ENCODE peak calls at places on chromosomes 13 and 19, in six cellular contexts. One of them, this sample, is unnamed.
A peak's percentile ranks its signal among the peaks of the same experiment; 100 is the strongest.

GRCh38 chr19:1004803-1005664 is 4.8 kb downstream of the GRIN3B start:
- DNase-seq in WTC11: no peak
- DNase-seq in activated naive CD4-positive, alpha-beta T cell: no peak
- DNase-seq in IMR-90: no peak
- DNase-seq in A549: no peak
- DNase-seq in NCI-H524: no peak
- DNase-seq in this sample: no peak

GRCh38 chr19:14419038-14419813 is at the start of gene DDX39A:
- DNase-seq in WTC11: peak; percentile 97
- DNase-seq in IMR-90: peak; percentile 99
- DNase-seq in NCI-H524: peak; percentile 99
- DNase-seq in activated naive CD4-positive, alpha-beta T cell: peak; percentile 89
- DNase-seq in A549: peak; percentile 99
- DNase-seq in this sample: peak; percentile 98

GRCh38 chr19:38233740-38234251 is 9.8 kb upstream of the DPF1 start:
- DNase-seq in activated naive CD4-positive, alpha-beta T cell: peak; percentile 62
- DNase-seq in WTC11: peak; percentile 95
- DNase-seq in NCI-H524: peak; percentile 9
- DNase-seq in IMR-90: peak; percentile 59
- DNase-seq in A549: peak; percentile 90
- DNase-seq in this sample: peak; percentile 73

GRCh38 chr19:48367855-48368254 is 3.7 kb downstream of the SYNGR4 start:
- DNase-seq in IMR-90: no peak
- DNase-seq in A549: no peak
- DNase-seq in activated naive CD4-positive, alpha-beta T cell: no peak
- DNase-seq in WTC11: no peak
- DNase-seq in NCI-H524: no peak
- DNase-seq in this sample: no peak

GRCh38 chr13:113637262-113638160 is 20.5 kb downstream of the ATP4B start:
- DNase-seq in IMR-90: no peak
- DNase-seq in WTC11: peak; percentile 9
- DNase-seq in A549: no peak
- DNase-seq in NCI-H524: no peak
- DNase-seq in activated naive CD4-positive, alpha-beta T cell: no peak
- DNase-seq in this sample: no peak

GRCh38 chr19:37982655-37983054 is 75.6 kb downstream of the SIPA1L3 start:
- DNase-seq in WTC11: no peak
- DNase-seq in activated naive CD4-positive, alpha-beta T cell: no peak
- DNase-seq in IMR-90: no peak
- DNase-seq in NCI-H524: no peak
- DNase-seq in A549: no peak
- DNase-seq in this sample: no peak

GRCh38 chr13:100433475-100433874 is 155.1 kb downstream of the GGACT start:
- DNase-seq in activated naive CD4-positive, alpha-beta T cell: no peak
- DNase-seq in NCI-H524: no peak
- DNase-seq in WTC11: no peak
- DNase-seq in IMR-90: no peak
- DNase-seq in A549: no peak
- DNase-seq in this sample: no peak

GRCh38 chr19:17264641-17264979 is at the start of gene USHBP1:
- DNase-seq in NCI-H524: no peak
- DNase-seq in A549: no peak
- DNase-seq in IMR-90: no peak
- DNase-seq in activated naive CD4-positive, alpha-beta T cell: no peak
- DNase-seq in WTC11: peak; percentile 71
- DNase-seq in this sample: no peak

GRCh38 chr13:112877976-112878955 is 90.7 kb upstream of the MCF2L start:
- DNase-seq in NCI-H524: no peak
- DNase-seq in activated naive CD4-positive, alpha-beta T cell: no peak
- DNase-seq in A549: no peak
- DNase-seq in IMR-90: no peak
- DNase-seq in WTC11: no peak
- DNase-seq in this sample: no peak

GRCh38 chr19:35226748-35227147 is 1.8 kb downstream of the FAM187B start:
- DNase-seq in NCI-H524: no peak
- DNase-seq in A549: no peak
- DNase-seq in WTC11: no peak
- DNase-seq in activated naive CD4-positive, alpha-beta T cell: no peak
- DNase-seq in IMR-90: no peak
- DNase-seq in this sample: no peak

GRCh38 chr19:16521715-16522289 is 20.4 kb downstream of the CHERP start:
- DNase-seq in activated naive CD4-positive, alpha-beta T cell: no peak
- DNase-seq in WTC11: no peak
- DNase-seq in IMR-90: no peak
- DNase-seq in A549: no peak
- DNase-seq in NCI-H524: no peak
- DNase-seq in this sample: no peak

GRCh38 chr19:53394522-53394973 is 401 bp upstream of the ZNF765 start:
- DNase-seq in A549: no peak
- DNase-seq in NCI-H524: no peak
- DNase-seq in WTC11: peak; percentile 66
- DNase-seq in activated naive CD4-positive, alpha-beta T cell: no peak
- DNase-seq in IMR-90: peak; percentile 61
- DNase-seq in this sample: no peak

GRCh38 chr13:74825170-74825948 is 656.6 kb downstream of the TBC1D4 start:
- DNase-seq in activated naive CD4-positive, alpha-beta T cell: no peak
- DNase-seq in WTC11: no peak
- DNase-seq in A549: peak; percentile 54
- DNase-seq in NCI-H524: no peak
- DNase-seq in IMR-90: peak; percentile 49
- DNase-seq in this sample: no peak

GRCh38 chr19:55354698-55355212 is at the start of gene COX6B2:
- DNase-seq in NCI-H524: no peak
- DNase-seq in activated naive CD4-positive, alpha-beta T cell: no peak
- DNase-seq in IMR-90: no peak
- DNase-seq in A549: no peak
- DNase-seq in WTC11: no peak
- DNase-seq in this sample: no peak

GRCh38 chr19:8361921-8362793 is 1.8 kb upstream of the ANGPTL4 start:
- DNase-seq in activated naive CD4-positive, alpha-beta T cell: no peak
- DNase-seq in NCI-H524: peak; percentile 84
- DNase-seq in IMR-90: peak; percentile 99
- DNase-seq in A549: peak; percentile 97
- DNase-seq in WTC11: no peak
- DNase-seq in this sample: no peak

GRCh38 chr19:2711175-2711936 is 8.9 kb upstream of the GNG7 start:
- DNase-seq in NCI-H524: no peak
- DNase-seq in IMR-90: peak; percentile 95
- DNase-seq in WTC11: no peak
- DNase-seq in activated naive CD4-positive, alpha-beta T cell: no peak
- DNase-seq in A549: no peak
- DNase-seq in this sample: peak; percentile 42

GRCh38 chr13:110114351-110114750 is 192.6 kb downstream of the COL4A1 start:
- DNase-seq in WTC11: no peak
- DNase-seq in activated naive CD4-positive, alpha-beta T cell: no peak
- DNase-seq in A549: no peak
- DNase-seq in NCI-H524: no peak
- DNase-seq in IMR-90: peak; percentile 73
- DNase-seq in this sample: no peak

GRCh38 chr13:32125746-32126145 is 94.2 kb downstream of the FRY start:
- DNase-seq in A549: no peak
- DNase-seq in IMR-90: no peak
- DNase-seq in activated naive CD4-positive, alpha-beta T cell: no peak
- DNase-seq in NCI-H524: no peak
- DNase-seq in WTC11: no peak
- DNase-seq in this sample: no peak

GRCh38 chr13:38951525-38952313 is 38.9 kb downstream of the STOML3 start:
- DNase-seq in activated naive CD4-positive, alpha-beta T cell: no peak
- DNase-seq in IMR-90: no peak
- DNase-seq in NCI-H524: no peak
- DNase-seq in WTC11: no peak
- DNase-seq in A549: no peak
- DNase-seq in this sample: no peak

GRCh38 chr13:60617863-60618733 is 221.1 kb downstream of the TDRD3 start:
- DNase-seq in activated naive CD4-positive, alpha-beta T cell: no peak
- DNase-seq in NCI-H524: no peak
- DNase-seq in IMR-90: peak; percentile 36
- DNase-seq in WTC11: peak; percentile 38
- DNase-seq in A549: peak; percentile 10
- DNase-seq in this sample: no peak

GRCh38 chr13:40391788-40392187 is 274.7 kb downstream of the FOXO1 start:
- DNase-seq in activated naive CD4-positive, alpha-beta T cell: no peak
- DNase-seq in A549: no peak
- DNase-seq in IMR-90: no peak
- DNase-seq in WTC11: no peak
- DNase-seq in NCI-H524: no peak
- DNase-seq in this sample: no peak

GRCh38 chr19:50896591-50897190 is 14.5 kb downstream of the KLK4 start:
- DNase-seq in A549: peak; percentile 67
- DNase-seq in IMR-90: peak; percentile 65
- DNase-seq in activated naive CD4-positive, alpha-beta T cell: no peak
- DNase-seq in WTC11: no peak
- DNase-seq in NCI-H524: no peak
- DNase-seq in this sample: peak; percentile 56

GRCh38 chr19:58554494-58555368 is at the start of gene CHMP2A:
- DNase-seq in NCI-H524: no peak
- DNase-seq in activated naive CD4-positive, alpha-beta T cell: no peak
- DNase-seq in A549: peak; percentile 99
- DNase-seq in WTC11: peak; percentile 99
- DNase-seq in IMR-90: peak; percentile 95
- DNase-seq in this sample: peak; percentile 98

GRCh38 chr13:98103942-98104880 is 38.7 kb upstream of the FARP1 start:
- DNase-seq in WTC11: peak; percentile 16
- DNase-seq in A549: peak; percentile 43
- DNase-seq in IMR-90: peak; percentile 43
- DNase-seq in activated naive CD4-positive, alpha-beta T cell: no peak
- DNase-seq in NCI-H524: no peak
- DNase-seq in this sample: no peak

This sample was measured in naive B cell.